ENCODE peak calls at places on chromosome 16, in ten cellular contexts. X is mesothelial cell of epicardium; E is transverse colon; V is breast epithelium; K is CD8-positive, alpha-beta T cell; O is cardiac muscle cell; Z is right lobe of liver; P is GM10248; F is WTC11; A is sigmoid colon. T is an unnamed sample.

GRCh38 chr16:80693553-80693952 is 110.8 kb downstream of the CDYL2 start:
- DNase-seq in X (no peak), E (no peak), V (no peak), K (no peak), O (no peak), Z (no peak), P (no peak), F (no peak), A (no peak), T (no peak)

GRCh38 chr16:81808933-81809480 is 29.9 kb downstream of the PLCG2 start:
- DNase-seq in X (no peak), E (peak; percentile 70), V (no peak), K (no peak), O (no peak), Z (no peak), P (peak; percentile 73), F (no peak), A (no peak), T (no peak)

GRCh38 chr16:64542152-64542551 is 579.7 kb downstream of the CDH11 start:
- DNase-seq in X (no peak), E (no peak), V (no peak), K (no peak), O (no peak), Z (no peak), P (no peak), F (no peak), A (no peak), T (no peak)

GRCh38 chr16:86877108-86877507 is 298.8 kb downstream of the FOXL1 start:
- DNase-seq in X (no peak), E (no peak), V (no peak), K (no peak), O (no peak), Z (no peak), P (no peak), F (no peak), A (no peak), T (no peak)

GRCh38 chr16:80552277-80552676 is 11.5 kb downstream of the DYNLRB2 start:
- DNase-seq in X (no peak), E (no peak), V (no peak), K (no peak), O (no peak), Z (no peak), P (no peak), F (no peak), A (no peak), T (no peak)

GRCh38 chr16:66923866-66924265 is 1.5 kb downstream of the RRAD start:
- DNase-seq in X (no peak), E (no peak), V (no peak), K (no peak), O (no peak), Z (no peak), P (no peak), F (no peak), A (no peak), T (no peak)

GRCh38 chr16:69057400-69058378 is 47.8 kb upstream of the HAS3 start:
- DNase-seq in X (no peak), E (no peak), V (no peak), K (no peak), O (no peak), Z (peak; percentile 49), P (peak; percentile 30), F (no peak), A (peak; percentile 62), T (peak; percentile 87)

GRCh38 chr16:10835281-10835931 is 16.8 kb upstream of the TVP23A start:
- DNase-seq in X (no peak), E (no peak), V (no peak), K (no peak), O (no peak), Z (no peak), P (peak; percentile 53), F (no peak), A (no peak), T (no peak)

GRCh38 chr16:46833465-46833810 is 2.5 kb upstream of the C16orf87 start:
- DNase-seq in X (no peak), E (no peak), V (no peak), K (no peak), O (no peak), Z (no peak), P (no peak), F (no peak), A (no peak), T (no peak)

GRCh38 chr16:46830417-46830901 is 521 bp downstream of the C16orf87 start:
- DNase-seq in X (no peak), E (peak; percentile 48), V (no peak), K (peak; percentile 39), O (peak; percentile 62), Z (peak; percentile 59), P (no peak), F (peak; percentile 57), A (no peak), T (no peak)

GRCh38 chr16:46832757-46833464 is 1.9 kb upstream of the C16orf87 start:
- DNase-seq in X (no peak), E (no peak), V (no peak), K (no peak), O (no peak), Z (no peak), P (no peak), F (no peak), A (no peak), T (no peak)

GRCh38 chr16:46828943-46829342 is 2.0 kb downstream of the C16orf87 start:
- DNase-seq in X (no peak), E (no peak), V (no peak), K (no peak), O (no peak), Z (no peak), P (no peak), F (no peak), A (no peak), T (no peak)

DNA sequence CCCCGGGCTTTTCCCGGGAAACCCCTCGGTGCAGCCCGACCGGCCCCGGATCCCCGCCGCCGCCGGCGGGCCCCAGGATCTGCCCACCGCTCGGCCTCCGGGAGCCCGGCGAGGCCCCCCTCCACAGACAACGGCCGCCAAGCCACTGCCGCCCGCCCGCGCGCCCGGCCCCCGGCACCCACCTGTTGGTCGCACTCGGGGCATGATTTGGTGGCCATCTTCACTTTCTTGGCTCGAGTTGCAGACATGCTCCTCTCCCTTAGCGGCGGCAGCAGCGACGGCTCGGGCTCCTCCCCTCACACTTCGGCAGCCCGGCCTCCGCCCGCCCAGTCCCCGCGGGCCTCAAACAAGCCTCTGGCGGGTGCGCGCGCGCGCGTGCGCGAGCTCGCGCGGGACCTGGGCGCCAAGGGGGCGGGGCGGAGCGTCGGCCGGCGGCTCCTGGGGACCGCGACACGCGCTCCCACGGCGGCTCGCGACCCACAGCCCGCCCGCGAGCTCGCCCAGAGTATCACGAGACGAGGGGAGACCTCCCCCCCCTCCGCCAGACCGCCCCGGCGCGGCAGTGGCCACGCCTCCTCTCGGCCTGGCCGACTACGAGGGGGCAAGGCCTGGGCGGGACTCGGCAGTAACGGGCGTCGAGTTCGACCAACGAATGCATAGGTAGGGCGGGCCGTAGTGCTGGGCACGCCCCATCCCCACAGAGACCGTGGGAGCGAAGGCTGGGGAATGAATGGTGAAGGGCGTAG is at the start of gene C16orf87:
- DNase-seq in X (peak; percentile 94), E (peak; percentile 93), V (peak; percentile 88), K (peak; percentile 90), O (peak; percentile 96), Z (peak; percentile 95), P (peak; percentile 95), F (peak; percentile 91), A (peak; percentile 96), T (peak; percentile 91)
- TF ChIP-seq CTCF in X (no peak), E (no peak), V (no peak), K (no peak), O (no peak), Z (no peak), P (no peak), F (no peak), A (no peak), T (no peak)

DNA sequence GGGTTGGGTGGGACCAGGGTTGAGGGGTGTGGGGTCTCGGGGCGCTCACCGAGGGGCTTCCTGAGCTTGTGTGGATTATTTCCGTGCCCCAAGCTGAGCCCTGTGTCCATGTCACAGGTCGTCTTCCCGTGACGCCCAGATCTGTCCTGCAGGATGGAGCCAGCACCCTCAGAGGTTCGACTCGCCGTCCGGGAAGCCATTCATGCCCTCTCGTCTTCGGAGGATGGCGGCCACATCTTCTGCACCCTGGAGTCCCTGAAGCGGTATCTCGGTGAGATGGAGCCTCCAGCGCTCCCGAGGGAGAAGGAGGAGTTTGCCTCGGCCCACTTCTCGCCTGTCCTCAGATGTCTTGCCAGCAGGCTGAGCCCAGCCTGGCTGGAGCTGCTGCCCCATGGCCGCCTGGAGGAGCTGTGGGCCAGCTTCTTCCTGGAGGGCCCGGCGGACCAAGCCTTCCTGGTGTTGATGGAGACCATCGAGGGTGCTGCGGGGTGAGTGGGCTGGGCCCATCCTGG is 1.0 kb downstream of the TELO2 start:
- DNase-seq in X (peak; percentile 52), E (peak; percentile 32), V (no peak), K (no peak), O (peak; percentile 47), Z (peak; percentile 61), P (no peak), F (peak; percentile 54), A (peak; percentile 81), T (peak; percentile 83)
- TF ChIP-seq CTCF in X (peak; percentile 11), E (peak; percentile 31), V (peak; percentile 20), K (no peak), O (peak; percentile 80), Z (peak; percentile 24), P (peak; percentile 16), F (no peak), A (peak; percentile 38), T (peak; percentile 78)

GRCh38 chr16:424623-425081 is 797 bp upstream of the RAB11FIP3 start:
- DNase-seq in X (peak; percentile 49), E (peak; percentile 44), V (no peak), K (no peak), O (no peak), Z (peak; percentile 43), P (no peak), F (no peak), A (peak; percentile 83), T (peak; percentile 23)

GRCh38 chr16:425740-426114 is 278 bp downstream of the RAB11FIP3 start:
- DNase-seq in X (peak; percentile 56), E (no peak), V (no peak), K (no peak), O (peak; percentile 47), Z (no peak), P (no peak), F (peak; percentile 32), A (no peak), T (no peak)

GRCh38 chr16:426115-426905 is 861 bp downstream of the RAB11FIP3 start:
- DNase-seq in X (peak; percentile 41), E (peak; percentile 25), V (no peak), K (no peak), O (peak; percentile 30), Z (peak; percentile 37), P (no peak), F (peak; percentile 54), A (no peak), T (no peak)

GRCh38 chr16:424033-424622 is 1.3 kb upstream of the RAB11FIP3 start:
- DNase-seq in X (no peak), E (peak; percentile 60), V (no peak), K (no peak), O (no peak), Z (peak; percentile 41), P (no peak), F (no peak), A (peak; percentile 96), T (peak; percentile 98)

GRCh38 chr16:425082-425718 is at the start of gene RAB11FIP3:
- DNase-seq in X (peak; percentile 87), E (peak; percentile 85), V (no peak), K (peak; percentile 83), O (peak; percentile 86), Z (peak; percentile 83), P (peak; percentile 96), F (peak; percentile 80), A (peak; percentile 93), T (peak; percentile 26)
- TF ChIP-seq CTCF in X (no peak), E (peak; percentile 15), V (peak; percentile 27), K (peak; percentile 40), O (peak; percentile 33), Z (no peak), P (no peak), F (no peak), A (peak; percentile 3), T (peak; percentile 56)

DNA sequence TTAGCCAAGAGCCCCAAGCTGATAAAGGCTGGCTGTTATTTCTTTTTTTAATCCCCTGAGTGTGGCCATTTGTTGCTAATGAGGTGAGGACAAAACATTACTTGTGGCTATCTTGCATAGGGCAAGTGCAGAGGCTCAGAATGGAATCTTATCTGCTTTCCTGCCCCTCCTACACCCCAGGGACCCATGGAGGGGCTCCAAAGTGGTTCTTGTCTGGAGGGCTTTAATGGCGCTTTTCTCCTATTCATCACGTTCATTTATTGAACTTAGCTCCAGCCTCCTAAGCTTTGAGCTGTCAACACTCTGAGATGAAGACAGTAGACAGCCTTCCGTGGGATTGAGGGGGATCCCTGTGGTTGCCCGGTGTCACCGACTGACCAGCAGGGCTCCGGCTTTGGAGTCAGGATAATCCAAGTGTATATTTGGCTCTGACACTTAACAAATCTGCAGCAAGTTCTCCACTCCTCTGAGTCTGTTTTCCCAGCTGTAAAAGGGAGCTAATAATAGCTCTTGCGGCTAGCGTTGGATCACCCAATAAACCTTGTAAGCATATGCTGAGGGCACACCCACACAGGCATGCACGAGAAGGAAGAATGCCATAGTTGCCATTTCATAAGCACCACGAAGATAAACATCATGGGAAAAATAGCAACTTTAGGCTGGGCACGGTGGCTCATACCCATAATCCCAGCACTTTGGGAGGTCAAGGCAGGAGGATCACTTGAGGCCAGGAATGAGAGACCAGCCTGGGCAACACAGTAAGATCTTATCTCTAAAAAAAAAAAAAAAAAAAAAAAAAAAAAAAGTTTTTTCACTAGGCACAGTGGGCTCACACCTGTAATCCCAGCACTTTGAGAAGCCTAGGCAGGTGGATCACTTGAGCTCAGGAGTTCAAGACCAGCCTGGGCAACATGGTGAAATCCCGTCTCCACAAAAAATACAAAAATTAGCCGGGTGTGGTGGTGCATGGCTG is 44.8 kb downstream of the MYH11 start:
- DNase-seq in X (no peak), E (no peak), V (no peak), K (no peak), O (peak; percentile 94), Z (no peak), P (no peak), F (no peak), A (peak; percentile 72), T (peak; percentile 96)
- TF ChIP-seq CTCF in X (no peak), E (no peak), V (no peak), K (no peak), O (no peak), Z (no peak), P (no peak), F (no peak), A (no peak), T (peak; percentile 31)